ENCODE peak calls at places on chromosomes 11 and 22, in eight cellular contexts. One of them, this sample, is unnamed.

GRCh38 chr22:27380826-27381225 is 420.7 kb downstream of the MN1 start:
- DNase-seq in fibroblast of pulmonary artery: no peak
- DNase-seq in NCI-H1436: no peak
- DNase-seq in HT-29: no peak
- DNase-seq in activated CD4-positive, alpha-beta T cell treated with anti-CD3 and anti-CD28 coated beads, Interleukin-2, amount 50 U/mL, for 24 hours: no peak
- DNase-seq in activated CD8-positive, alpha-beta memory T cell treated with anti-CD3 and anti-CD28 coated beads, Interleukin-2, amount 50 U/mL, for 4 hours: no peak
- DNase-seq in T-helper 1 cell: no peak
- DNase-seq in mucosa of gallbladder: peak
- DNase-seq in this sample: no peak

GRCh38 chr22:47781427-47782111 is 1019.1 kb downstream of the TBC1D22A start:
- DNase-seq in fibroblast of pulmonary artery: no peak
- DNase-seq in NCI-H1436: no peak
- DNase-seq in activated CD4-positive, alpha-beta T cell treated with anti-CD3 and anti-CD28 coated beads, Interleukin-2, amount 50 U/mL, for 24 hours: no peak
- DNase-seq in activated CD8-positive, alpha-beta memory T cell treated with anti-CD3 and anti-CD28 coated beads, Interleukin-2, amount 50 U/mL, for 4 hours: no peak
- DNase-seq in T-helper 1 cell: no peak
- DNase-seq in HT-29: no peak
- DNase-seq in mucosa of gallbladder: no peak
- DNase-seq in this sample: no peak

GRCh38 chr11:926341-926916 is 759 bp downstream of the AP2A2 start:
- DNase-seq in mucosa of gallbladder: no peak
- DNase-seq in activated CD8-positive, alpha-beta memory T cell treated with anti-CD3 and anti-CD28 coated beads, Interleukin-2, amount 50 U/mL, for 4 hours: no peak
- DNase-seq in T-helper 1 cell: no peak
- DNase-seq in activated CD4-positive, alpha-beta T cell treated with anti-CD3 and anti-CD28 coated beads, Interleukin-2, amount 50 U/mL, for 24 hours: no peak
- DNase-seq in NCI-H1436: no peak
- DNase-seq in HT-29: peak
- DNase-seq in fibroblast of pulmonary artery: peak
- DNase-seq in this sample: no peak

GRCh38 chr22:37244114-37244921 is at the start of gene RAC2:
- DNase-seq in activated CD4-positive, alpha-beta T cell treated with anti-CD3 and anti-CD28 coated beads, Interleukin-2, amount 50 U/mL, for 24 hours: peak
- DNase-seq in mucosa of gallbladder: peak
- DNase-seq in NCI-H1436: peak
- DNase-seq in fibroblast of pulmonary artery: peak
- DNase-seq in HT-29: peak
- DNase-seq in T-helper 1 cell: peak
- DNase-seq in activated CD8-positive, alpha-beta memory T cell treated with anti-CD3 and anti-CD28 coated beads, Interleukin-2, amount 50 U/mL, for 4 hours: peak
- DNase-seq in this sample: no peak

GRCh38 chr11:131408011-131408640 is 37.7 kb downstream of the NTM start:
- DNase-seq in activated CD8-positive, alpha-beta memory T cell treated with anti-CD3 and anti-CD28 coated beads, Interleukin-2, amount 50 U/mL, for 4 hours: no peak
- DNase-seq in NCI-H1436: no peak
- DNase-seq in T-helper 1 cell: no peak
- DNase-seq in fibroblast of pulmonary artery: peak
- DNase-seq in HT-29: peak
- DNase-seq in mucosa of gallbladder: peak
- DNase-seq in activated CD4-positive, alpha-beta T cell treated with anti-CD3 and anti-CD28 coated beads, Interleukin-2, amount 50 U/mL, for 24 hours: no peak
- DNase-seq in this sample: no peak

GRCh38 chr22:25485626-25486545 is 78.6 kb upstream of the GRK3 start:
- DNase-seq in mucosa of gallbladder: no peak
- DNase-seq in NCI-H1436: no peak
- DNase-seq in HT-29: no peak
- DNase-seq in fibroblast of pulmonary artery: no peak
- DNase-seq in T-helper 1 cell: no peak
- DNase-seq in activated CD4-positive, alpha-beta T cell treated with anti-CD3 and anti-CD28 coated beads, Interleukin-2, amount 50 U/mL, for 24 hours: no peak
- DNase-seq in activated CD8-positive, alpha-beta memory T cell treated with anti-CD3 and anti-CD28 coated beads, Interleukin-2, amount 50 U/mL, for 4 hours: no peak
- DNase-seq in this sample: no peak

GRCh38 chr11:1559103-1559951 is 12.7 kb downstream of the DUSP8 start:
- DNase-seq in HT-29: peak
- DNase-seq in activated CD8-positive, alpha-beta memory T cell treated with anti-CD3 and anti-CD28 coated beads, Interleukin-2, amount 50 U/mL, for 4 hours: no peak
- DNase-seq in NCI-H1436: no peak
- DNase-seq in activated CD4-positive, alpha-beta T cell treated with anti-CD3 and anti-CD28 coated beads, Interleukin-2, amount 50 U/mL, for 24 hours: no peak
- DNase-seq in fibroblast of pulmonary artery: peak
- DNase-seq in T-helper 1 cell: no peak
- DNase-seq in mucosa of gallbladder: peak
- DNase-seq in this sample: no peak

GRCh38 chr22:22937894-22938480 is 50.4 kb downstream of the IGLL5 start:
- DNase-seq in fibroblast of pulmonary artery: no peak
- DNase-seq in activated CD8-positive, alpha-beta memory T cell treated with anti-CD3 and anti-CD28 coated beads, Interleukin-2, amount 50 U/mL, for 4 hours: no peak
- DNase-seq in activated CD4-positive, alpha-beta T cell treated with anti-CD3 and anti-CD28 coated beads, Interleukin-2, amount 50 U/mL, for 24 hours: no peak
- DNase-seq in mucosa of gallbladder: no peak
- DNase-seq in NCI-H1436: no peak
- DNase-seq in T-helper 1 cell: no peak
- DNase-seq in HT-29: no peak
- DNase-seq in this sample: no peak

GRCh38 chr22:24696551-24697001 is 77.9 kb downstream of the PIWIL3 start:
- DNase-seq in mucosa of gallbladder: no peak
- DNase-seq in fibroblast of pulmonary artery: no peak
- DNase-seq in HT-29: no peak
- DNase-seq in activated CD8-positive, alpha-beta memory T cell treated with anti-CD3 and anti-CD28 coated beads, Interleukin-2, amount 50 U/mL, for 4 hours: no peak
- DNase-seq in activated CD4-positive, alpha-beta T cell treated with anti-CD3 and anti-CD28 coated beads, Interleukin-2, amount 50 U/mL, for 24 hours: no peak
- DNase-seq in NCI-H1436: no peak
- DNase-seq in T-helper 1 cell: no peak
- DNase-seq in this sample: no peak

GRCh38 chr11:66277475-66278391 is at the start of gene CNIH2:
- DNase-seq in activated CD8-positive, alpha-beta memory T cell treated with anti-CD3 and anti-CD28 coated beads, Interleukin-2, amount 50 U/mL, for 4 hours: peak
- DNase-seq in activated CD4-positive, alpha-beta T cell treated with anti-CD3 and anti-CD28 coated beads, Interleukin-2, amount 50 U/mL, for 24 hours: no peak
- DNase-seq in NCI-H1436: peak
- DNase-seq in mucosa of gallbladder: no peak
- DNase-seq in HT-29: peak
- DNase-seq in fibroblast of pulmonary artery: no peak
- DNase-seq in T-helper 1 cell: peak
- DNase-seq in this sample: no peak

GRCh38 chr11:134519390-134519750 is 107.3 kb upstream of the B3GAT1 start:
- DNase-seq in fibroblast of pulmonary artery: no peak
- DNase-seq in HT-29: no peak
- DNase-seq in T-helper 1 cell: no peak
- DNase-seq in activated CD8-positive, alpha-beta memory T cell treated with anti-CD3 and anti-CD28 coated beads, Interleukin-2, amount 50 U/mL, for 4 hours: no peak
- DNase-seq in activated CD4-positive, alpha-beta T cell treated with anti-CD3 and anti-CD28 coated beads, Interleukin-2, amount 50 U/mL, for 24 hours: no peak
- DNase-seq in mucosa of gallbladder: no peak
- DNase-seq in NCI-H1436: no peak
- DNase-seq in this sample: no peak

GRCh38 chr11:13963169-13963948 is 836 bp downstream of the SPON1 start:
- DNase-seq in NCI-H1436: no peak
- DNase-seq in mucosa of gallbladder: peak
- DNase-seq in T-helper 1 cell: no peak
- DNase-seq in HT-29: no peak
- DNase-seq in activated CD8-positive, alpha-beta memory T cell treated with anti-CD3 and anti-CD28 coated beads, Interleukin-2, amount 50 U/mL, for 4 hours: no peak
- DNase-seq in activated CD4-positive, alpha-beta T cell treated with anti-CD3 and anti-CD28 coated beads, Interleukin-2, amount 50 U/mL, for 24 hours: no peak
- DNase-seq in fibroblast of pulmonary artery: no peak
- DNase-seq in this sample: peak

GRCh38 chr11:36333468-36333867 is 37.4 kb downstream of the PRR5L start:
- DNase-seq in T-helper 1 cell: no peak
- DNase-seq in HT-29: no peak
- DNase-seq in mucosa of gallbladder: no peak
- DNase-seq in NCI-H1436: no peak
- DNase-seq in activated CD8-positive, alpha-beta memory T cell treated with anti-CD3 and anti-CD28 coated beads, Interleukin-2, amount 50 U/mL, for 4 hours: no peak
- DNase-seq in fibroblast of pulmonary artery: peak
- DNase-seq in activated CD4-positive, alpha-beta T cell treated with anti-CD3 and anti-CD28 coated beads, Interleukin-2, amount 50 U/mL, for 24 hours: no peak
- DNase-seq in this sample: no peak

GRCh38 chr22:50189184-50189848 is 3.6 kb downstream of the TRABD start:
- DNase-seq in activated CD4-positive, alpha-beta T cell treated with anti-CD3 and anti-CD28 coated beads, Interleukin-2, amount 50 U/mL, for 24 hours: no peak
- DNase-seq in HT-29: peak
- DNase-seq in NCI-H1436: no peak
- DNase-seq in fibroblast of pulmonary artery: no peak
- DNase-seq in mucosa of gallbladder: no peak
- DNase-seq in activated CD8-positive, alpha-beta memory T cell treated with anti-CD3 and anti-CD28 coated beads, Interleukin-2, amount 50 U/mL, for 4 hours: no peak
- DNase-seq in T-helper 1 cell: peak
- DNase-seq in this sample: no peak

GRCh38 chr11:102807921-102808320 is 10.0 kb upstream of the MMP1 start:
- DNase-seq in activated CD8-positive, alpha-beta memory T cell treated with anti-CD3 and anti-CD28 coated beads, Interleukin-2, amount 50 U/mL, for 4 hours: no peak
- DNase-seq in HT-29: peak
- DNase-seq in NCI-H1436: no peak
- DNase-seq in fibroblast of pulmonary artery: no peak
- DNase-seq in mucosa of gallbladder: peak
- DNase-seq in T-helper 1 cell: no peak
- DNase-seq in activated CD4-positive, alpha-beta T cell treated with anti-CD3 and anti-CD28 coated beads, Interleukin-2, amount 50 U/mL, for 24 hours: no peak
- DNase-seq in this sample: no peak

GRCh38 chr11:69396051-69396947 is 85.2 kb upstream of the LINC01488 start:
- DNase-seq in fibroblast of pulmonary artery: no peak
- DNase-seq in T-helper 1 cell: no peak
- DNase-seq in NCI-H1436: no peak
- DNase-seq in mucosa of gallbladder: no peak
- DNase-seq in activated CD8-positive, alpha-beta memory T cell treated with anti-CD3 and anti-CD28 coated beads, Interleukin-2, amount 50 U/mL, for 4 hours: no peak
- DNase-seq in HT-29: no peak
- DNase-seq in activated CD4-positive, alpha-beta T cell treated with anti-CD3 and anti-CD28 coated beads, Interleukin-2, amount 50 U/mL, for 24 hours: no peak
- DNase-seq in this sample: no peak

GRCh38 chr11:26862801-26863200 is 131.1 kb upstream of the FIBIN start:
- DNase-seq in mucosa of gallbladder: no peak
- DNase-seq in T-helper 1 cell: no peak
- DNase-seq in HT-29: no peak
- DNase-seq in activated CD8-positive, alpha-beta memory T cell treated with anti-CD3 and anti-CD28 coated beads, Interleukin-2, amount 50 U/mL, for 4 hours: no peak
- DNase-seq in activated CD4-positive, alpha-beta T cell treated with anti-CD3 and anti-CD28 coated beads, Interleukin-2, amount 50 U/mL, for 24 hours: no peak
- DNase-seq in NCI-H1436: no peak
- DNase-seq in fibroblast of pulmonary artery: no peak
- DNase-seq in this sample: no peak

GRCh38 chr22:50729391-50730012 is 8.5 kb upstream of the ACR start:
- DNase-seq in T-helper 1 cell: no peak
- DNase-seq in HT-29: no peak
- DNase-seq in activated CD4-positive, alpha-beta T cell treated with anti-CD3 and anti-CD28 coated beads, Interleukin-2, amount 50 U/mL, for 24 hours: no peak
- DNase-seq in fibroblast of pulmonary artery: no peak
- DNase-seq in activated CD8-positive, alpha-beta memory T cell treated with anti-CD3 and anti-CD28 coated beads, Interleukin-2, amount 50 U/mL, for 4 hours: no peak
- DNase-seq in NCI-H1436: no peak
- DNase-seq in mucosa of gallbladder: no peak
- DNase-seq in this sample: peak

GRCh38 chr11:76236092-76237026 is 30.1 kb upstream of the WNT11 start:
- DNase-seq in HT-29: peak
- DNase-seq in fibroblast of pulmonary artery: peak
- DNase-seq in mucosa of gallbladder: peak
- DNase-seq in activated CD8-positive, alpha-beta memory T cell treated with anti-CD3 and anti-CD28 coated beads, Interleukin-2, amount 50 U/mL, for 4 hours: peak
- DNase-seq in T-helper 1 cell: peak
- DNase-seq in NCI-H1436: no peak
- DNase-seq in activated CD4-positive, alpha-beta T cell treated with anti-CD3 and anti-CD28 coated beads, Interleukin-2, amount 50 U/mL, for 24 hours: peak
- DNase-seq in this sample: peak

GRCh38 chr22:27407369-27407985 is 394.1 kb downstream of the MN1 start:
- DNase-seq in activated CD8-positive, alpha-beta memory T cell treated with anti-CD3 and anti-CD28 coated beads, Interleukin-2, amount 50 U/mL, for 4 hours: no peak
- DNase-seq in activated CD4-positive, alpha-beta T cell treated with anti-CD3 and anti-CD28 coated beads, Interleukin-2, amount 50 U/mL, for 24 hours: no peak
- DNase-seq in fibroblast of pulmonary artery: no peak
- DNase-seq in mucosa of gallbladder: no peak
- DNase-seq in HT-29: no peak
- DNase-seq in NCI-H1436: no peak
- DNase-seq in T-helper 1 cell: no peak
- DNase-seq in this sample: no peak

GRCh38 chr11:74147199-74147929 is 23.4 kb downstream of the C2CD3 start:
- DNase-seq in T-helper 1 cell: no peak
- DNase-seq in fibroblast of pulmonary artery: no peak
- DNase-seq in activated CD4-positive, alpha-beta T cell treated with anti-CD3 and anti-CD28 coated beads, Interleukin-2, amount 50 U/mL, for 24 hours: no peak
- DNase-seq in mucosa of gallbladder: no peak
- DNase-seq in activated CD8-positive, alpha-beta memory T cell treated with anti-CD3 and anti-CD28 coated beads, Interleukin-2, amount 50 U/mL, for 4 hours: no peak
- DNase-seq in NCI-H1436: no peak
- DNase-seq in HT-29: no peak
- DNase-seq in this sample: no peak

GRCh38 chr11:33779849-33780528 is 5.7 kb upstream of the FBXO3 start:
- DNase-seq in activated CD4-positive, alpha-beta T cell treated with anti-CD3 and anti-CD28 coated beads, Interleukin-2, amount 50 U/mL, for 24 hours: no peak
- DNase-seq in NCI-H1436: no peak
- DNase-seq in activated CD8-positive, alpha-beta memory T cell treated with anti-CD3 and anti-CD28 coated beads, Interleukin-2, amount 50 U/mL, for 4 hours: no peak
- DNase-seq in mucosa of gallbladder: no peak
- DNase-seq in T-helper 1 cell: no peak
- DNase-seq in fibroblast of pulmonary artery: peak
- DNase-seq in HT-29: no peak
- DNase-seq in this sample: no peak

GRCh38 chr11:35162795-35163194 is 23.8 kb downstream of the CD44 start:
- DNase-seq in mucosa of gallbladder: no peak
- DNase-seq in NCI-H1436: no peak
- DNase-seq in T-helper 1 cell: no peak
- DNase-seq in HT-29: no peak
- DNase-seq in activated CD4-positive, alpha-beta T cell treated with anti-CD3 and anti-CD28 coated beads, Interleukin-2, amount 50 U/mL, for 24 hours: no peak
- DNase-seq in activated CD8-positive, alpha-beta memory T cell treated with anti-CD3 and anti-CD28 coated beads, Interleukin-2, amount 50 U/mL, for 4 hours: no peak
- DNase-seq in fibroblast of pulmonary artery: no peak
- DNase-seq in this sample: no peak